ENCODE peak calls at places on chromosomes 11 and 22, in ten cellular contexts. E is GM23248; Z is hypothalamus; A is mucosa of descending colon; K is stimulated activated CD4-positive, alpha-beta T cell treated with anti-CD3 and anti-CD28 coated beads, Interleukin-1b, Interleukin-23, amount 100 ng/mL, for 24 hours; O is right lobe of liver; V is stromal cell of bone marrow; R is CD4-positive, alpha-beta T cell; X is Calu3; C is activated naive CD8-positive, alpha-beta T cell treated with anti-CD3 and anti-CD28 coated beads, Interleukin-2, amount 10 ng/mL, durations not matched to agents 7 days and 5 days. T is an unnamed sample.

GRCh38 chr11:79087238-79087956 is 353.4 kb downstream of the TENM4 start:
- DNase-seq in C (no peak), R (no peak), A (no peak), E (peak; percentile 8), Z (no peak), O (no peak), K (no peak), V (no peak), X (no peak), T (no peak)

GRCh38 chr11:61505106-61505505 is 3.4 kb upstream of the LRRC10B start:
- DNase-seq in R (no peak), E (no peak), C (no peak), K (no peak), A (no peak), Z (no peak), O (no peak), V (no peak), X (no peak), T (no peak)

GRCh38 chr11:59172345-59173079 is 580 bp downstream of the DTX4 start:
- DNase-seq in X (peak; percentile 54), E (peak; percentile 42), O (peak; percentile 69), V (no peak), R (peak; percentile 19), Z (peak; percentile 29), A (peak; percentile 66), C (no peak), K (no peak), T (peak; percentile 81)

GRCh38 chr11:47398011-47398410 is 10.4 kb upstream of the SLC39A13 start:
- DNase-seq in R (no peak), K (no peak), Z (no peak), C (no peak), A (no peak), X (no peak), O (peak; percentile 5), V (no peak), E (no peak), T (no peak)

GRCh38 chr11:23865341-23865975 is 631.4 kb upstream of the LUZP2 start:
- DNase-seq in O (no peak), E (peak; percentile 59), X (no peak), R (no peak), K (no peak), C (no peak), Z (no peak), A (no peak), V (no peak), T (no peak)

GRCh38 chr11:114219559-114220349 is 76.4 kb upstream of the NNMT start:
- DNase-seq in O (no peak), Z (peak; percentile 10), X (peak; percentile 14), R (no peak), A (no peak), E (peak; percentile 49), K (no peak), V (no peak), C (no peak), T (no peak)

GRCh38 chr11:114442559-114442958 is 3.3 kb downstream of the REXO2 start:
- DNase-seq in Z (no peak), R (no peak), V (no peak), X (no peak), K (no peak), O (no peak), C (no peak), A (no peak), E (no peak), T (no peak)

GRCh38 chr11:47489395-47489755 is 40.4 kb upstream of the RAPSN start:
- DNase-seq in E (peak; percentile 50), Z (no peak), O (no peak), K (no peak), V (no peak), X (no peak), C (no peak), R (no peak), A (no peak), T (no peak)

GRCh38 chr11:125300791-125301218 is 136.3 kb downstream of the PKNOX2 start:
- DNase-seq in R (no peak), V (peak; percentile 13), C (no peak), X (peak; percentile 9), A (no peak), E (peak; percentile 80), K (no peak), O (no peak), Z (no peak), T (peak; percentile 42)

GRCh38 chr11:131688056-131688693 is 317.8 kb downstream of the NTM start:
- DNase-seq in O (peak; percentile 64), X (peak; percentile 3), C (peak; percentile 73), R (no peak), A (peak; percentile 33), V (no peak), K (no peak), Z (peak; percentile 62), E (peak; percentile 81), T (peak; percentile 63)

GRCh38 chr22:45516163-45516562 is 13.5 kb downstream of the FBLN1 start:
- DNase-seq in O (no peak), V (no peak), E (no peak), Z (no peak), C (no peak), X (no peak), A (no peak), K (no peak), R (no peak), T (no peak)

GRCh38 chr11:17036666-17037658 is 22.7 kb upstream of the PLEKHA7 start:
- DNase-seq in K (no peak), A (peak; percentile 55), O (no peak), E (no peak), R (no peak), Z (no peak), C (no peak), X (peak; percentile 51), V (no peak), T (peak; percentile 71)

GRCh38 chr11:33718441-33718840 is 17.8 kb downstream of the CD59 start:
- DNase-seq in V (no peak), K (no peak), E (no peak), O (no peak), R (no peak), A (no peak), X (no peak), C (no peak), Z (no peak), T (no peak)

GRCh38 chr22:38481162-38481870 is 13.4 kb downstream of the KDELR3 start:
- DNase-seq in R (no peak), K (no peak), V (no peak), C (no peak), A (no peak), E (no peak), O (no peak), X (no peak), Z (no peak), T (no peak)

T was measured in Karpas-422.